ENCODE peak calls at places on chromosomes 16 and 17, in six cellular contexts. B is NCI-H2081; Z is stimulated activated CD8-positive, alpha-beta memory T cell treated with anti-CD3 and anti-CD28 coated beads, Interleukin-7, amount 100 ng/mL, for 1 hour; E is activated CD4-positive, alpha-beta T cell treated with anti-CD3 and anti-CD28 coated beads for 24 hours; I is NCI-H446; U is stimulated activated CD4-positive, alpha-beta T cell treated with anti-CD3 and anti-CD28 coated beads, TNF-alpha, amount 100 ng/mL, for 48 hours. K is an unnamed sample.

GRCh38 chr17:13306310-13306962 is 288.6 kb upstream of the ELAC2 start:
- DNase-seq in E (no peak), I (peak), Z (no peak), U (no peak), B (no peak), K (no peak)

GRCh38 chr17:80660527-80661198 is 116.0 kb downstream of the RPTOR start:
- DNase-seq in E (no peak), I (no peak), U (no peak), B (no peak), Z (no peak), K (no peak)

GRCh38 chr16:21060027-21060510 is 90.6 kb downstream of the DNAH3 start:
- DNase-seq in Z (no peak), U (no peak), E (no peak), B (no peak), I (no peak), K (no peak)

GRCh38 chr17:70181866-70182265 is 12.5 kb downstream of the KCNJ2 start:
- DNase-seq in Z (no peak), E (no peak), B (no peak), U (no peak), I (no peak), K (no peak)

GRCh38 chr16:14117051-14117450 is 45.9 kb downstream of the MRTFB start:
- DNase-seq in E (no peak), U (no peak), B (no peak), I (no peak), Z (no peak), K (no peak)

GRCh38 chr17:40937384-40937819 is at the start of gene KRT23:
- DNase-seq in U (no peak), E (no peak), B (no peak), I (no peak), Z (no peak), K (no peak)

GRCh38 chr17:4719684-4720221 is 9.3 kb downstream of the ARRB2 start:
- DNase-seq in B (no peak), Z (no peak), I (no peak), U (no peak), E (no peak), K (no peak)

GRCh38 chr17:75364078-75364477 is 41.4 kb downstream of the GRB2 start:
- DNase-seq in U (no peak), Z (no peak), B (no peak), E (no peak), I (no peak), K (no peak)

GRCh38 chr17:55117063-55117611 is 147.6 kb upstream of the HLF start:
- DNase-seq in B (no peak), Z (no peak), E (no peak), U (no peak), I (peak), K (no peak)

GRCh38 chr17:41406205-41406604 is 8.8 kb upstream of the KRT31 start:
- DNase-seq in E (no peak), B (no peak), U (no peak), I (no peak), Z (no peak), K (no peak)

GRCh38 chr16:28951410-28951943 is 740 bp downstream of the NFATC2IP start:
- DNase-seq in U (no peak), B (no peak), Z (no peak), E (no peak), I (no peak), K (no peak)

GRCh38 chr16:8683640-8684039 is 9.2 kb downstream of the ABAT start:
- DNase-seq in U (no peak), Z (no peak), E (no peak), I (no peak), B (no peak), K (no peak)

GRCh38 chr16:70304892-70305448 is 6.0 kb downstream of the DDX19B start:
- DNase-seq in B (no peak), U (no peak), I (no peak), E (no peak), Z (no peak), K (no peak)

GRCh38 chr16:31093132-31093703 is 1.4 kb downstream of the VKORC1 start:
- DNase-seq in U (no peak), I (no peak), B (no peak), Z (no peak), E (no peak), K (no peak)

GRCh38 chr17:2875608-2876007 is 79.4 kb downstream of the RAP1GAP2 start:
- DNase-seq in U (no peak), B (no peak), Z (no peak), I (no peak), E (no peak), K (no peak)

GRCh38 chr17:76384222-76384986 is at the start of gene SPHK1:
- DNase-seq in B (peak), U (peak), E (peak), Z (peak), I (peak), K (no peak)

GRCh38 chr16:50363656-50364055 is 5.1 kb downstream of the BRD7 start:
- DNase-seq in B (no peak), E (no peak), I (no peak), U (no peak), Z (no peak), K (no peak)

K was measured in GM12864.